ENCODE peak calls at places on chromosomes 12 and 14, in nine cellular contexts. U is psoas muscle; S is activated T-helper 1 cell treated with anti-CD3 and anti-CD28 coated beads, Interleukin-2, amount 50 U/mL, for 16 hours; T is posterior cingulate gyrus; V is NCI-H774; F is stimulated activated CD4-positive, alpha-beta T cell treated with anti-CD3 and anti-CD28 coated beads, Interleukin-12 subunit alpha, Interleukin-12 subunit beta, amount 100 ng/mL, for 48 hours; Q is NCI-H345; Y is neural crest cell; D is T-helper 1 cell. G is an unnamed sample.

GRCh38 chr12:76883151-76883550 is 4.3 kb upstream of the CSRP2 start:
- DNase-seq in U (no peak), S (no peak), T (no peak), V (no peak), F (no peak), Q (no peak), Y (no peak), D (no peak), G (no peak)

GRCh38 chr12:56979628-56980027 is 22.2 kb upstream of the RDH16 start:
- DNase-seq in U (no peak), S (no peak), T (no peak), V (no peak), F (no peak), Q (no peak), Y (no peak), D (no peak), G (no peak)

GRCh38 chr14:99265571-99265970 is 6.4 kb downstream of the BCL11B start:
- DNase-seq in U (no peak), S (no peak), T (no peak), V (no peak), F (no peak), Q (no peak), Y (no peak), D (no peak), G (no peak)

GRCh38 chr12:108827941-108828340 is 29.4 kb downstream of the SSH1 start:
- DNase-seq in U (no peak), S (no peak), T (no peak), V (no peak), F (no peak), Q (no peak), Y (no peak), D (no peak), G (no peak)

GRCh38 chr12:95942532-95943230 is at the start of gene CCDC38:
- DNase-seq in U (peak; percentile 91), S (peak; percentile 69), T (peak; percentile 56), V (peak; percentile 74), F (peak; percentile 74), Q (peak; percentile 90), Y (peak; percentile 59), D (peak; percentile 68), G (peak; percentile 74)

GRCh38 chr14:105537580-105538474 is 11.4 kb downstream of the TMEM121 start:
- DNase-seq in U (peak; percentile 58), S (peak; percentile 60), T (peak; percentile 57), V (peak; percentile 28), F (peak; percentile 74), Q (peak; percentile 48), Y (peak; percentile 78), D (peak; percentile 58), G (no peak)

GRCh38 chr12:122842505-122843405 is 7.5 kb downstream of the HIP1R start:
- DNase-seq in U (no peak), S (no peak), T (peak; percentile 41), V (no peak), F (no peak), Q (no peak), Y (no peak), D (no peak), G (no peak)

GRCh38 chr14:60758875-60759274 is 24.3 kb downstream of the MNAT1 start:
- DNase-seq in U (no peak), S (no peak), T (no peak), V (no peak), F (no peak), Q (peak; percentile 10), Y (no peak), D (no peak), G (no peak)

GRCh38 chr12:7797698-7798398 is 8.6 kb downstream of the NANOG start:
- DNase-seq in U (no peak), S (no peak), T (no peak), V (no peak), F (no peak), Q (no peak), Y (no peak), D (no peak), G (no peak)

GRCh38 chr12:49264873-49265792 is at the start of gene TUBA1C:
- DNase-seq in U (peak; percentile 91), S (peak; percentile 82), T (peak; percentile 57), V (peak; percentile 97), F (peak; percentile 91), Q (peak; percentile 74), Y (peak; percentile 79), D (peak; percentile 82), G (peak; percentile 95)

GRCh38 chr14:61188196-61188595 is 92.9 kb downstream of the TMEM30B start:
- DNase-seq in U (peak; percentile 86), S (no peak), T (no peak), V (no peak), F (no peak), Q (no peak), Y (no peak), D (no peak), G (peak; percentile 3)

GRCh38 chr12:131204416-131205311 is 251.0 kb downstream of the ADGRD1 start:
- DNase-seq in U (no peak), S (no peak), T (no peak), V (no peak), F (no peak), Q (no peak), Y (no peak), D (no peak), G (no peak)

GRCh38 chr12:108327621-108328371 is 11.3 kb downstream of the CMKLR1 start:
- DNase-seq in U (no peak), S (no peak), T (no peak), V (no peak), F (no peak), Q (no peak), Y (no peak), D (no peak), G (no peak)

GRCh38 chr14:55111122-55111705 is 17.8 kb upstream of the LGALS3 start:
- DNase-seq in U (no peak), S (no peak), T (no peak), V (no peak), F (no peak), Q (peak; percentile 74), Y (no peak), D (no peak), G (no peak)

GRCh38 chr12:51793201-51793600 is 55.3 kb downstream of the FIGNL2 start:
- DNase-seq in U (no peak), S (no peak), T (no peak), V (no peak), F (no peak), Q (no peak), Y (no peak), D (no peak), G (no peak)

GRCh38 chr14:58663494-58664111 is 25.8 kb downstream of the DACT1 start:
- DNase-seq in U (no peak), S (no peak), T (no peak), V (no peak), F (no peak), Q (peak; percentile 83), Y (no peak), D (no peak), G (no peak)

GRCh38 chr14:103688906-103689902 is 26.0 kb downstream of the XRCC3 start:
- DNase-seq in U (no peak), S (no peak), T (peak; percentile 64), V (no peak), F (no peak), Q (no peak), Y (no peak), D (no peak), G (no peak)

GRCh38 chr12:3135522-3136461 is 58.6 kb downstream of the TSPAN9 start:
- DNase-seq in U (no peak), S (peak; percentile 6), T (peak; percentile 47), V (peak; percentile 36), F (peak; percentile 38), Q (peak; percentile 58), Y (peak; percentile 45), D (no peak), G (peak; percentile 35)

GRCh38 chr12:11482955-11483354 is 87.6 kb upstream of the PRB2 start:
- DNase-seq in U (no peak), S (no peak), T (no peak), V (no peak), F (no peak), Q (no peak), Y (no peak), D (no peak), G (no peak)

GRCh38 chr14:24325131-24325530 is 9.7 kb downstream of the ADCY4 start:
- DNase-seq in U (no peak), S (no peak), T (no peak), V (no peak), F (no peak), Q (no peak), Y (no peak), D (no peak), G (no peak)

GRCh38 chr12:115000038-115000437 is 316.1 kb upstream of the TBX3 start:
- DNase-seq in U (no peak), S (no peak), T (no peak), V (peak; percentile 36), F (no peak), Q (no peak), Y (no peak), D (no peak), G (peak; percentile 15)

GRCh38 chr12:132364348-132364902 is 35.0 kb upstream of the GALNT9 start:
- DNase-seq in U (no peak), S (no peak), T (no peak), V (no peak), F (no peak), Q (no peak), Y (no peak), D (no peak), G (no peak)

GRCh38 chr12:131829795-131830334 is 1.7 kb downstream of the MMP17 start:
- DNase-seq in U (no peak), S (no peak), T (no peak), V (no peak), F (no peak), Q (no peak), Y (no peak), D (no peak), G (no peak)